ENCODE peak calls at places on chromosome 10, in eight cellular contexts. X is hepatocyte, B is right lobe of liver, I is tibial nerve, W is heart left ventricle, N is A549, T is lung, Z is transverse colon. Q is an unnamed sample. For H3K4me1, the result is how much of the 10 kb centered on the place peaks cover.

GRCh38 chr10:77857272-77857671 is 69.3 kb downstream of the DLG5 start:
- DNase-seq in I (no peak), T (peak), X (peak), N (no peak), W (no peak), B (no peak), Z (no peak), Q (no peak)

GRCh38 chr10:30019468-30019867 is 39.9 kb downstream of the JCAD start:
- DNase-seq in X (no peak), Z (no peak), I (no peak), T (no peak), B (no peak), W (no peak), N (no peak), Q (no peak)

GRCh38 chr10:6204341-6205191 is 1.8 kb downstream of the PFKFB3 start:
- DNase-seq in Z (peak), T (peak), B (peak), W (peak), X (peak), I (no peak), N (no peak), Q (peak)

GRCh38 chr10:28181478-28182096 is 121.3 kb downstream of the MPP7 start:
- DNase-seq in N (no peak), T (no peak), B (no peak), Z (no peak), W (no peak), X (no peak), I (no peak), Q (no peak)

GRCh38 chr10:77592946-77593636 is 44.5 kb downstream of the KCNMA1 start:
- DNase-seq in X (peak), B (no peak), I (no peak), W (peak), T (no peak), N (peak), Z (peak), Q (no peak)

GRCh38 chr10:103745264-103746247 is 109.8 kb downstream of the SH3PXD2A start:
- DNase-seq in X (peak), B (no peak), N (no peak), I (no peak), W (peak), Z (peak), T (no peak), Q (no peak)

GRCh38 chr10:33570495-33570894 is 236.0 kb upstream of the NRP1 start:
- DNase-seq in Z (peak), W (no peak), X (no peak), B (no peak), N (no peak), I (no peak), T (no peak), Q (no peak)

GRCh38 chr10:33249659-33250058 is 84.8 kb downstream of the NRP1 start:
- DNase-seq in W (no peak), N (no peak), T (no peak), B (no peak), I (no peak), Z (no peak), X (no peak), Q (no peak)

GRCh38 chr10:80173441-80173840 is 31.9 kb downstream of the ANXA11 start:
- DNase-seq in X (no peak), Z (no peak), B (no peak), T (no peak), N (no peak), I (no peak), W (no peak), Q (no peak)

GRCh38 chr10:131725736-131726459 is 174.9 kb upstream of the PPP2R2D start:
- DNase-seq in Z (no peak), N (no peak), I (no peak), B (no peak), W (no peak), X (no peak), T (no peak), Q (no peak)

GRCh38 chr10:132329565-132330485 is 2.2 kb upstream of the LRRC27 start:
- DNase-seq in X (no peak), I (no peak), T (no peak), B (no peak), Z (no peak), W (no peak), N (peak), Q (no peak)

GRCh38 chr10:483266-483665 is 206.2 kb downstream of the DIP2C start:
- DNase-seq in B (no peak), I (no peak), T (peak), W (no peak), X (no peak), Z (no peak), N (no peak), Q (no peak)

GRCh38 chr10:110847351-110847750 is 24.4 kb upstream of the PDCD4 start:
- DNase-seq in X (no peak), N (no peak), B (no peak), Z (no peak), I (no peak), W (no peak), T (no peak), Q (no peak)
- H3K4me1 ChIP-seq in X (half or more), N (under half), B (under half), Z (under half), I (under half), W (under half), T (under half), Q (under half)

DNA sequence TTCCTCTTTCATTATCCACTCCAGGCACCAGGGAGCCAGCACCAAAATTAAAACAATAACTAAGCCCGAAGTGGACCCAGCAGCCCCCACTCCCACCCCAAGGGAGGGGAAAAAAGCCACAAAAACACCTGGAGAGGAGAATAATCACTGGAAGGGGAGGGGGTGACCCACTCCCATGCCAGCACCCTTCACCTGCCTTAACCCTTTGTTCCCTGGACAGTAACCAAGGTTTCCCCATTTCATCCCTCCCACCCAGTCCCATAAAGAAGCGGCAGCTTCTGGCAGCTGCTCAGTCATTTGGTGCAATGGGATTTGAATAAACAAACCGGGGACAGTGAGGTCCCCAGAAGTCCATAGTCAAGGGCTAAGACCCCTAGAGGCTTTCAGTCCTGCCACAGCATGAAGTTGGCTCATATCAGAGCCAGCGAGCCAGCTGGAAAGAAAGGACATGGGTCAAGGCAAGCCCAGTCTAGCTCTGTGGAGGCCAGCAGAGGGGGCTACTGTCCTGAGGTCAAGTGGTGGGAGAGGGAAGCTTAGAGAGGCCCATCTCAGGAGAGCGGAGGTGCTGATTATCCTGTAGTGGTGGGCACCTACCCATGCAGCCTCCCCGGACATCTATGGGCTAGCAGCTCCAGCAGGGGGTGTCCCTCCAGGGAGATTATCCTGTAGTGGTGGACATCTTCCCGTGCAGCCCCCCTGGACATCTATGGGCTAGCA is 58.8 kb upstream of the LBX1 start:
- DNase-seq in N (peak), B (no peak), T (no peak), Z (no peak), I (no peak), X (no peak), W (no peak), Q (no peak)
- TF ChIP-seq CTCF in N (no peak), B (peak), T (no peak), Z (no peak), I (no peak), X (peak), W (peak), Q (no peak)

GRCh38 chr10:115606081-115606480 is 512.9 kb downstream of the ATRNL1 start:
- DNase-seq in W (no peak), X (no peak), Z (no peak), B (no peak), N (no peak), I (no peak), T (no peak), Q (no peak)
- H3K4me1 ChIP-seq in W (under half), X (under half), Z (under half), B (under half), N (under half), I (under half), T (under half), Q (under half)

GRCh38 chr10:84059526-84059925 is 79.8 kb upstream of the GHITM start:
- DNase-seq in N (no peak), W (no peak), Z (no peak), X (no peak), T (no peak), I (no peak), B (no peak), Q (no peak)
- TF ChIP-seq CTCF in N (no peak), W (no peak), Z (no peak), X (peak), T (no peak), I (no peak), B (no peak), Q (no peak)

DNA sequence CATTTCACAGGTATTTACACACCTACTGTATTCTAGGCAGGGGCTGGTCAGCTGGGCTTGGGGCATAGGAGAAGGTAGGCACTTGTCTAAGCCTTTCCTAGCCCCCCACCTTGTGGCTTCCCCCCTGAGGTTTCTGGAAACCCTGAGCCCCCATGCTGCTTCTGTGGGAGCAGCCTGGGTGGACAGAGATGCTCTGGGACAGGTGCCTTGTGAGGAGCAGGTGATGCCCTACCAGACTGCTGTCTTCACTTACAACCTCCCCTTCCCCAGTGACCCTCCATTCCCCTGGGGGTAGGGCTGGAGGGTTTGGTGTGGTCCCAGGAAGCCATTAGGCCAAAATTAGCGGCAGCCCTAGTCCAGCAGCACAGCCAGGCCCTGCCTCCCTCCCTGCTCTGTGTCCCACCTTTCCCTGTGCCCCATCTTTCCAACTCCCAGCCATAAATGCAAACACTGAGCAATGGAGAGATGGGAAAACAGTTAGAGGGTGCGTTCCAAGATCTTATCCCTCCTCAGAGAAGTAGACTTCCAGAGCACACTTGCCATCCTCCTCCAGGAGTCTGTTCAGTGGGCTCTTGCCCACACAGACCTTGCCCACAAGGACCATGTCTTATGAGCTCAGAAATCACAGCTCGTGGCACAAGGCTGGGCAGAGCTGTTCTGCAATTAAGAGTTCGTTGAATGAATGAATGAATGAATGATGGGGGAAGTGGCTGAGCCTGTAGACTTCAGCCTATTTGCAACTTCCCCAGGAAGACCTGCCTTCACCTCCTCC is 1.4 kb upstream of the FGF8 start:
- DNase-seq in T (no peak), N (no peak), X (no peak), W (no peak), I (no peak), Z (no peak), B (no peak), Q (no peak)
- H3K4me1 ChIP-seq in T (under half), N (under half), X (under half), W (under half), I (under half), Z (under half), B (under half), Q (under half)

GRCh38 chr10:17005621-17006566 is 123.7 kb downstream of the CUBN start:
- DNase-seq in I (no peak), X (no peak), Z (no peak), B (no peak), N (no peak), W (no peak), T (no peak), Q (no peak)
- TF ChIP-seq CTCF in I (no peak), X (no peak), Z (no peak), B (no peak), N (no peak), W (no peak), T (no peak), Q (no peak)

DNA sequence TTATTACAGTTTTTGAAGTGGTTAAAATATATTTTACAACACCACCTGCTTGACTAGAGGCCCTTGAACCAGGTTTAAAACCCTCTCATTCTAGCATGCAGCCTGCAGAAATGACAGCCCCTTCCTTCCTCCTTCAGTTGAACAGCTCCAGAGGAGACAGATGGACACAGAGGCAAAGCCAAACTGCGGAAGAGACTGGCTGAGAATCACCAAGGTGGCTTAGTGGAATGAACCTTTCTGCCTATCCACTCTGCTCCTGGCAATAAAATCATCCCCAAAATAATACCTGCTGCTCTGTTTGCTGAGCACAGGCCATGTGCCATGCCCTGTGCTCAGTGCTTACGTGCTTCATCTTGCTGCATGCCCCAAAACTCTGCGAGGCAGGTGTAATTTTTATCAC is 23.9 kb upstream of the PLPP4 start:
- DNase-seq in W (no peak), Z (no peak), N (no peak), X (no peak), T (no peak), B (no peak), I (no peak), Q (no peak)
- H3K4me1 ChIP-seq in W (under half), Z (under half), N (under half), X (under half), T (under half), B (under half), I (under half), Q (under half)

Q was measured in mucosa of descending colon.